ENCODE peak calls at places on chromosomes 12 and 14, in five cellular contexts. One of them, this sample, is unnamed.

GRCh38 chr12:58548801-58549200 is 371.5 kb downstream of the LRIG3 start:
- DNase-seq in fibroblast of the aortic adventitia: no peak
- DNase-seq in foreskin keratinocyte: no peak
- DNase-seq in psoas muscle: no peak
- DNase-seq in natural killer cell: no peak
- DNase-seq in this sample: no peak

GRCh38 chr14:50542941-50543418 is 10.6 kb upstream of the MAP4K5 start:
- DNase-seq in psoas muscle: no peak
- DNase-seq in fibroblast of the aortic adventitia: peak; percentile 69
- DNase-seq in natural killer cell: no peak
- DNase-seq in foreskin keratinocyte: peak; percentile 55
- DNase-seq in this sample: peak; percentile 68

GRCh38 chr14:79021756-79022155 is 851.6 kb downstream of the NRXN3 start:
- DNase-seq in psoas muscle: no peak
- DNase-seq in fibroblast of the aortic adventitia: no peak
- DNase-seq in natural killer cell: no peak
- DNase-seq in foreskin keratinocyte: no peak
- DNase-seq in this sample: no peak

GRCh38 chr12:7433276-7433822 is 10.6 kb downstream of the CD163L1 start:
- DNase-seq in natural killer cell: no peak
- DNase-seq in fibroblast of the aortic adventitia: peak; percentile 62
- DNase-seq in foreskin keratinocyte: peak; percentile 78
- DNase-seq in psoas muscle: no peak
- DNase-seq in this sample: peak; percentile 77

GRCh38 chr12:125089083-125089482 is 23.8 kb downstream of the AACS start:
- DNase-seq in foreskin keratinocyte: no peak
- DNase-seq in natural killer cell: no peak
- DNase-seq in psoas muscle: no peak
- DNase-seq in fibroblast of the aortic adventitia: no peak
- DNase-seq in this sample: no peak

GRCh38 chr14:77641534-77642341 is 25.3 kb upstream of the SPTLC2 start:
- DNase-seq in natural killer cell: peak; percentile 60
- DNase-seq in foreskin keratinocyte: peak; percentile 52
- DNase-seq in psoas muscle: peak; percentile 85
- DNase-seq in fibroblast of the aortic adventitia: peak; percentile 76
- DNase-seq in this sample: peak; percentile 74

GRCh38 chr14:28412076-28412475 is 354.5 kb upstream of the FOXG1 start:
- DNase-seq in foreskin keratinocyte: peak; percentile 22
- DNase-seq in fibroblast of the aortic adventitia: peak; percentile 33
- DNase-seq in psoas muscle: no peak
- DNase-seq in natural killer cell: no peak
- DNase-seq in this sample: peak; percentile 38

GRCh38 chr14:36784541-36784940 is 122.9 kb downstream of the PAX9 start:
- DNase-seq in foreskin keratinocyte: peak; percentile 84
- DNase-seq in natural killer cell: no peak
- DNase-seq in psoas muscle: no peak
- DNase-seq in fibroblast of the aortic adventitia: no peak
- DNase-seq in this sample: no peak

GRCh38 chr12:94973202-94973601 is 30.3 kb downstream of the NDUFA12 start:
- DNase-seq in fibroblast of the aortic adventitia: no peak
- DNase-seq in psoas muscle: no peak
- DNase-seq in foreskin keratinocyte: peak; percentile 23
- DNase-seq in natural killer cell: no peak
- DNase-seq in this sample: no peak

GRCh38 chr12:104457746-104458644 is 1.2 kb downstream of the CHST11 start:
- DNase-seq in psoas muscle: peak; percentile 60
- DNase-seq in natural killer cell: peak; percentile 37
- DNase-seq in fibroblast of the aortic adventitia: peak; percentile 14
- DNase-seq in foreskin keratinocyte: no peak
- DNase-seq in this sample: no peak

GRCh38 chr12:48023386-48023785 is 19.1 kb upstream of the COL2A1 start:
- DNase-seq in psoas muscle: no peak
- DNase-seq in natural killer cell: no peak
- DNase-seq in foreskin keratinocyte: no peak
- DNase-seq in fibroblast of the aortic adventitia: no peak
- DNase-seq in this sample: no peak

GRCh38 chr14:66746316-66747006 is 238.5 kb downstream of the GPHN start:
- DNase-seq in psoas muscle: no peak
- DNase-seq in foreskin keratinocyte: peak; percentile 42
- DNase-seq in natural killer cell: no peak
- DNase-seq in fibroblast of the aortic adventitia: peak; percentile 70
- DNase-seq in this sample: peak; percentile 71

GRCh38 chr12:112979281-112979680 is 962 bp downstream of the OAS2 start:
- DNase-seq in foreskin keratinocyte: peak; percentile 79
- DNase-seq in psoas muscle: no peak
- DNase-seq in fibroblast of the aortic adventitia: no peak
- DNase-seq in natural killer cell: peak; percentile 20
- DNase-seq in this sample: no peak

GRCh38 chr14:72924332-72924731 is 1.9 kb upstream of the DCAF4 start:
- DNase-seq in psoas muscle: no peak
- DNase-seq in natural killer cell: no peak
- DNase-seq in fibroblast of the aortic adventitia: no peak
- DNase-seq in foreskin keratinocyte: no peak
- DNase-seq in this sample: no peak

GRCh38 chr12:53173085-53173715 is 7.3 kb upstream of the ZNF740 start:
- DNase-seq in natural killer cell: no peak
- DNase-seq in foreskin keratinocyte: no peak
- DNase-seq in psoas muscle: no peak
- DNase-seq in fibroblast of the aortic adventitia: no peak
- DNase-seq in this sample: no peak

GRCh38 chr14:23481992-23482813 is 12.7 kb downstream of the NGDN start:
- DNase-seq in psoas muscle: no peak
- DNase-seq in natural killer cell: no peak
- DNase-seq in fibroblast of the aortic adventitia: no peak
- DNase-seq in foreskin keratinocyte: no peak
- DNase-seq in this sample: no peak

GRCh38 chr14:53850714-53851296 is 105.8 kb downstream of the BMP4 start:
- DNase-seq in natural killer cell: no peak
- DNase-seq in fibroblast of the aortic adventitia: peak; percentile 77
- DNase-seq in foreskin keratinocyte: peak; percentile 49
- DNase-seq in psoas muscle: no peak
- DNase-seq in this sample: peak; percentile 17

GRCh38 chr12:15152864-15153263 is 68.4 kb downstream of the RERG start:
- DNase-seq in foreskin keratinocyte: peak; percentile 57
- DNase-seq in natural killer cell: no peak
- DNase-seq in fibroblast of the aortic adventitia: peak; percentile 27
- DNase-seq in psoas muscle: no peak
- DNase-seq in this sample: peak; percentile 88

GRCh38 chr14:102733326-102733725 is 43.9 kb upstream of the TRAF3 start:
- DNase-seq in foreskin keratinocyte: no peak
- DNase-seq in psoas muscle: no peak
- DNase-seq in natural killer cell: no peak
- DNase-seq in fibroblast of the aortic adventitia: no peak
- DNase-seq in this sample: no peak

GRCh38 chr12:9730591-9730990 is 2.3 kb downstream of the CLECL1 start:
- DNase-seq in fibroblast of the aortic adventitia: no peak
- DNase-seq in psoas muscle: no peak
- DNase-seq in foreskin keratinocyte: no peak
- DNase-seq in natural killer cell: no peak
- DNase-seq in this sample: no peak

GRCh38 chr12:80504389-80505153 is 60.5 kb downstream of the PTPRQ start:
- DNase-seq in natural killer cell: no peak
- DNase-seq in fibroblast of the aortic adventitia: no peak
- DNase-seq in foreskin keratinocyte: no peak
- DNase-seq in psoas muscle: no peak
- DNase-seq in this sample: peak; percentile 35

GRCh38 chr14:86654558-86655184 is 1124.7 kb downstream of the FLRT2 start:
- DNase-seq in fibroblast of the aortic adventitia: peak; percentile 27
- DNase-seq in natural killer cell: peak; percentile 33
- DNase-seq in psoas muscle: no peak
- DNase-seq in foreskin keratinocyte: peak; percentile 29
- DNase-seq in this sample: peak; percentile 57

GRCh38 chr14:73786942-73787759 is 64.5 kb upstream of the PTGR2 start:
- DNase-seq in fibroblast of the aortic adventitia: peak; percentile 37
- DNase-seq in foreskin keratinocyte: no peak
- DNase-seq in psoas muscle: peak; percentile 86
- DNase-seq in natural killer cell: peak; percentile 61
- DNase-seq in this sample: peak; percentile 28

GRCh38 chr12:50918584-50919316 is 33.6 kb upstream of the HIGD1C start:
- DNase-seq in foreskin keratinocyte: no peak
- DNase-seq in natural killer cell: no peak
- DNase-seq in psoas muscle: no peak
- DNase-seq in fibroblast of the aortic adventitia: peak; percentile 27
- DNase-seq in this sample: no peak

GRCh38 chr14:103767306-103767894 is 51.8 kb downstream of the ZFYVE21 start:
- DNase-seq in psoas muscle: no peak
- DNase-seq in foreskin keratinocyte: no peak
- DNase-seq in fibroblast of the aortic adventitia: no peak
- DNase-seq in natural killer cell: no peak
- DNase-seq in this sample: no peak

GRCh38 chr12:3122841-3123678 is 45.9 kb downstream of the TSPAN9 start:
- DNase-seq in psoas muscle: peak; percentile 87
- DNase-seq in fibroblast of the aortic adventitia: peak; percentile 59
- DNase-seq in natural killer cell: no peak
- DNase-seq in foreskin keratinocyte: peak; percentile 63
- DNase-seq in this sample: peak; percentile 81

DNA sequence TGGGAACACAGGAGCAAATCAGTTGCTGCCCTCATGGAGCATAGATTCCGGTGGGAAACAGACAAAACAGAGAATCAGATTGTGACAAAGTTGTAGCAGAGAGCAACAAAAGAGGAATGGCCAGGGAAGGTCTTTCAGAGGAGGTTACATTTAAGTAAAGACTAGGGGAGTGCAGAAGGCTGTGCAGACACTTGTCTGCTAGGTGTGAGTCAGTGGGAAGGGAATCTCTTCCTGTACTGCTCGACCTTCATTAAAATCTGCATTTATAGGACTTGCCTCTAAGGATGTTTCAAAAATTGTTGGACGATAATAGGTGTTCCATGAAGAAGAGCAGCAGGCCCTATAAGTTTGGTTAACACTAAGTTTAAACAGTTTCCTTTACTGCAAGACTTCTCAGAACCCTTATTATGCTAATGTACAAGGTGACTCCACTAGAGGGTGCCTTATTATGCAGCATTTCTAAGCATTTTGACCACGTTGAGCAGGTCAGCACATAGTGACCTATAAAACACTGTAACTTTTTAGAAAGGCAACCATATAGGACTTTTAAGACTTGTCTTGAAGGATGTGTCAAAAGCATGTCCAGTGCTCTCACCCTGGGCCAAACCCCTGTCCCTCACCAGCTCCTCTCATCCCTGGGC is 91.8 kb upstream of the RIC8B start:
- DNase-seq in foreskin keratinocyte: peak; percentile 19
- DNase-seq in psoas muscle: no peak
- DNase-seq in natural killer cell: no peak
- DNase-seq in fibroblast of the aortic adventitia: peak; percentile 51
- DNase-seq in this sample: peak; percentile 44
- TF ChIP-seq CTCF in foreskin keratinocyte: peak; percentile 41
- TF ChIP-seq CTCF in psoas muscle: peak; percentile 9
- TF ChIP-seq CTCF in natural killer cell: no peak
- TF ChIP-seq CTCF in fibroblast of the aortic adventitia: peak; percentile 45
- TF ChIP-seq CTCF in this sample: peak; percentile 33

GRCh38 chr14:92794961-92795360 is 856 bp downstream of the GOLGA5 start:
- DNase-seq in fibroblast of the aortic adventitia: no peak
- DNase-seq in psoas muscle: no peak
- DNase-seq in foreskin keratinocyte: no peak
- DNase-seq in natural killer cell: no peak
- DNase-seq in this sample: no peak

GRCh38 chr14:92792885-92793284 is 1.2 kb upstream of the GOLGA5 start:
- DNase-seq in foreskin keratinocyte: peak; percentile 48
- DNase-seq in fibroblast of the aortic adventitia: no peak
- DNase-seq in natural killer cell: no peak
- DNase-seq in psoas muscle: no peak
- DNase-seq in this sample: peak; percentile 58

GRCh38 chr14:92797935-92798653 is 4.0 kb downstream of the GOLGA5 start:
- DNase-seq in psoas muscle: no peak
- DNase-seq in natural killer cell: no peak
- DNase-seq in fibroblast of the aortic adventitia: no peak
- DNase-seq in foreskin keratinocyte: no peak
- DNase-seq in this sample: peak; percentile 14

GRCh38 chr14:92794547-92794941 is 439 bp downstream of the GOLGA5 start:
- DNase-seq in foreskin keratinocyte: no peak
- DNase-seq in psoas muscle: peak; percentile 60
- DNase-seq in fibroblast of the aortic adventitia: peak; percentile 24
- DNase-seq in natural killer cell: no peak
- DNase-seq in this sample: peak; percentile 20

GRCh38 chr14:92793709-92794546 is at the start of gene GOLGA5:
- DNase-seq in natural killer cell: peak; percentile 99
- DNase-seq in fibroblast of the aortic adventitia: peak; percentile 98
- DNase-seq in psoas muscle: peak; percentile 99
- DNase-seq in foreskin keratinocyte: peak; percentile 95
- DNase-seq in this sample: peak; percentile 98
- TF ChIP-seq CTCF in natural killer cell: no peak
- TF ChIP-seq CTCF in fibroblast of the aortic adventitia: no peak
- TF ChIP-seq CTCF in psoas muscle: peak; percentile 11
- TF ChIP-seq CTCF in foreskin keratinocyte: no peak
- TF ChIP-seq CTCF in this sample: no peak

GRCh38 chr12:75560167-75560566 is 48.8 kb upstream of the KRR1 start:
- DNase-seq in fibroblast of the aortic adventitia: peak; percentile 84
- DNase-seq in natural killer cell: no peak
- DNase-seq in foreskin keratinocyte: peak; percentile 43
- DNase-seq in psoas muscle: no peak
- DNase-seq in this sample: peak; percentile 73
- TF ChIP-seq CTCF in fibroblast of the aortic adventitia: peak; percentile 61
- TF ChIP-seq CTCF in natural killer cell: no peak
- TF ChIP-seq CTCF in foreskin keratinocyte: peak; percentile 76
- TF ChIP-seq CTCF in psoas muscle: peak; percentile 22
- TF ChIP-seq CTCF in this sample: peak; percentile 58

GRCh38 chr12:102653406-102653805 is 173.0 kb upstream of the IGF1 start:
- DNase-seq in natural killer cell: no peak
- DNase-seq in psoas muscle: no peak
- DNase-seq in foreskin keratinocyte: no peak
- DNase-seq in fibroblast of the aortic adventitia: no peak
- DNase-seq in this sample: no peak

GRCh38 chr12:102659200-102659911 is 179.0 kb upstream of the IGF1 start:
- DNase-seq in foreskin keratinocyte: no peak
- DNase-seq in natural killer cell: no peak
- DNase-seq in fibroblast of the aortic adventitia: no peak
- DNase-seq in psoas muscle: no peak
- DNase-seq in this sample: no peak
- TF ChIP-seq CTCF in foreskin keratinocyte: no peak
- TF ChIP-seq CTCF in natural killer cell: no peak
- TF ChIP-seq CTCF in fibroblast of the aortic adventitia: no peak
- TF ChIP-seq CTCF in psoas muscle: no peak
- TF ChIP-seq CTCF in this sample: no peak

GRCh38 chr12:96698965-96699364 is 208.1 kb upstream of the NEDD1 start:
- DNase-seq in fibroblast of the aortic adventitia: no peak
- DNase-seq in natural killer cell: no peak
- DNase-seq in foreskin keratinocyte: no peak
- DNase-seq in psoas muscle: no peak
- DNase-seq in this sample: no peak

GRCh38 chr12:96698521-96698920 is 208.5 kb upstream of the NEDD1 start:
- DNase-seq in natural killer cell: no peak
- DNase-seq in psoas muscle: no peak
- DNase-seq in fibroblast of the aortic adventitia: peak; percentile 30
- DNase-seq in foreskin keratinocyte: no peak
- DNase-seq in this sample: no peak
- TF ChIP-seq CTCF in natural killer cell: no peak
- TF ChIP-seq CTCF in psoas muscle: no peak
- TF ChIP-seq CTCF in fibroblast of the aortic adventitia: peak; percentile 39
- TF ChIP-seq CTCF in foreskin keratinocyte: peak; percentile 15
- TF ChIP-seq CTCF in this sample: peak; percentile 18

GRCh38 chr12:6056406-6057211 is 67.9 kb downstream of the VWF start:
- DNase-seq in foreskin keratinocyte: no peak
- DNase-seq in psoas muscle: no peak
- DNase-seq in fibroblast of the aortic adventitia: no peak
- DNase-seq in natural killer cell: no peak
- DNase-seq in this sample: no peak
- TF ChIP-seq CTCF in foreskin keratinocyte: peak; percentile 45
- TF ChIP-seq CTCF in psoas muscle: no peak
- TF ChIP-seq CTCF in fibroblast of the aortic adventitia: peak; percentile 35
- TF ChIP-seq CTCF in natural killer cell: no peak
- TF ChIP-seq CTCF in this sample: peak; percentile 28